ENCODE peak calls at places on chromosomes 7 and 10, in seven cellular contexts. One of them, this sample, is unnamed.
A peak's percentile ranks its signal among the peaks of the same experiment; 100 is the strongest.

GRCh38 chr7:94059747-94060146 is 55.6 kb upstream of the BET1 start:
- DNase-seq in tibial nerve: no peak
- DNase-seq in lower lobe of right lung: no peak
- DNase-seq in neural progenitor cell: no peak
- DNase-seq in thoracic aorta: no peak
- DNase-seq in upper lobe of right lung: no peak
- DNase-seq in PC-3: no peak
- DNase-seq in this sample: no peak

GRCh38 chr10:114771749-114772148 is 49.8 kb upstream of the FHIP2A start:
- DNase-seq in tibial nerve: no peak
- DNase-seq in lower lobe of right lung: no peak
- DNase-seq in neural progenitor cell: no peak
- DNase-seq in thoracic aorta: no peak
- DNase-seq in upper lobe of right lung: no peak
- DNase-seq in PC-3: no peak
- DNase-seq in this sample: no peak

GRCh38 chr7:157555921-157556320 is 219.1 kb downstream of the DNAJB6 start:
- DNase-seq in tibial nerve: no peak
- DNase-seq in lower lobe of right lung: no peak
- DNase-seq in neural progenitor cell: no peak
- DNase-seq in thoracic aorta: no peak
- DNase-seq in upper lobe of right lung: peak; percentile 36
- DNase-seq in PC-3: no peak
- DNase-seq in this sample: no peak

GRCh38 chr7:108014747-108015682 is 12.1 kb upstream of the LAMB1 start:
- DNase-seq in tibial nerve: no peak
- DNase-seq in lower lobe of right lung: no peak
- DNase-seq in neural progenitor cell: no peak
- DNase-seq in thoracic aorta: no peak
- DNase-seq in upper lobe of right lung: no peak
- DNase-seq in PC-3: peak; percentile 82
- DNase-seq in this sample: no peak

GRCh38 chr10:43396061-43396927 is 12.7 kb downstream of the HNRNPF start:
- DNase-seq in tibial nerve: peak; percentile 49
- DNase-seq in lower lobe of right lung: peak; percentile 86
- DNase-seq in neural progenitor cell: peak; percentile 93
- DNase-seq in thoracic aorta: no peak
- DNase-seq in upper lobe of right lung: peak; percentile 93
- DNase-seq in PC-3: peak; percentile 82
- DNase-seq in this sample: peak; percentile 88

GRCh38 chr10:43082087-43082486 is 5.2 kb downstream of the RET start:
- DNase-seq in tibial nerve: no peak
- DNase-seq in lower lobe of right lung: no peak
- DNase-seq in neural progenitor cell: no peak
- DNase-seq in thoracic aorta: no peak
- DNase-seq in upper lobe of right lung: no peak
- DNase-seq in PC-3: no peak
- DNase-seq in this sample: no peak

GRCh38 chr10:97685395-97685958 is 1.6 kb downstream of the AVPI1 start:
- DNase-seq in tibial nerve: peak; percentile 34
- DNase-seq in lower lobe of right lung: no peak
- DNase-seq in neural progenitor cell: peak; percentile 52
- DNase-seq in thoracic aorta: no peak
- DNase-seq in upper lobe of right lung: peak; percentile 67
- DNase-seq in PC-3: peak; percentile 27
- DNase-seq in this sample: no peak

GRCh38 chr10:133442191-133442966 is 11.4 kb upstream of the SCART1 start:
- DNase-seq in tibial nerve: no peak
- DNase-seq in lower lobe of right lung: no peak
- DNase-seq in neural progenitor cell: no peak
- DNase-seq in thoracic aorta: no peak
- DNase-seq in upper lobe of right lung: peak; percentile 51
- DNase-seq in PC-3: no peak
- DNase-seq in this sample: no peak

GRCh38 chr7:79590571-79591274 is 137.3 kb upstream of the MAGI2 start:
- DNase-seq in tibial nerve: no peak
- DNase-seq in lower lobe of right lung: no peak
- DNase-seq in neural progenitor cell: no peak
- DNase-seq in thoracic aorta: no peak
- DNase-seq in upper lobe of right lung: no peak
- DNase-seq in PC-3: no peak
- DNase-seq in this sample: no peak

GRCh38 chr10:116787893-116788665 is 45.7 kb upstream of the HSPA12A start:
- DNase-seq in tibial nerve: peak; percentile 93
- DNase-seq in lower lobe of right lung: peak; percentile 77
- DNase-seq in neural progenitor cell: peak; percentile 89
- DNase-seq in thoracic aorta: peak; percentile 47
- DNase-seq in upper lobe of right lung: peak; percentile 84
- DNase-seq in PC-3: peak; percentile 70
- DNase-seq in this sample: peak; percentile 81

GRCh38 chr10:132597654-132598053 is 60.1 kb downstream of the INPP5A start:
- DNase-seq in tibial nerve: no peak
- DNase-seq in lower lobe of right lung: no peak
- DNase-seq in neural progenitor cell: no peak
- DNase-seq in thoracic aorta: no peak
- DNase-seq in upper lobe of right lung: no peak
- DNase-seq in PC-3: no peak
- DNase-seq in this sample: no peak

GRCh38 chr10:35409094-35409582 is 72.8 kb downstream of the CCNY start:
- DNase-seq in tibial nerve: no peak
- DNase-seq in lower lobe of right lung: no peak
- DNase-seq in neural progenitor cell: no peak
- DNase-seq in thoracic aorta: no peak
- DNase-seq in upper lobe of right lung: no peak
- DNase-seq in PC-3: peak; percentile 59
- DNase-seq in this sample: peak; percentile 29

GRCh38 chr7:36315309-36315948 is 74.2 kb upstream of the ANLN start:
- DNase-seq in tibial nerve: no peak
- DNase-seq in lower lobe of right lung: no peak
- DNase-seq in neural progenitor cell: no peak
- DNase-seq in thoracic aorta: no peak
- DNase-seq in upper lobe of right lung: no peak
- DNase-seq in PC-3: no peak
- DNase-seq in this sample: no peak

GRCh38 chr10:30554443-30554831 is 75.1 kb downstream of the LYZL2 start:
- DNase-seq in tibial nerve: no peak
- DNase-seq in lower lobe of right lung: no peak
- DNase-seq in neural progenitor cell: no peak
- DNase-seq in thoracic aorta: no peak
- DNase-seq in upper lobe of right lung: no peak
- DNase-seq in PC-3: no peak
- DNase-seq in this sample: no peak

GRCh38 chr7:139094030-139094429 is 15.5 kb downstream of the ZC3HAV1 start:
- DNase-seq in tibial nerve: no peak
- DNase-seq in lower lobe of right lung: no peak
- DNase-seq in neural progenitor cell: no peak
- DNase-seq in thoracic aorta: no peak
- DNase-seq in upper lobe of right lung: no peak
- DNase-seq in PC-3: no peak
- DNase-seq in this sample: no peak

GRCh38 chr7:139094596-139094995 is 14.9 kb downstream of the ZC3HAV1 start:
- DNase-seq in tibial nerve: peak; percentile 42
- DNase-seq in lower lobe of right lung: no peak
- DNase-seq in neural progenitor cell: no peak
- DNase-seq in thoracic aorta: no peak
- DNase-seq in upper lobe of right lung: no peak
- DNase-seq in PC-3: no peak
- DNase-seq in this sample: no peak

GRCh38 chr7:139091677-139091996 is 17.9 kb downstream of the ZC3HAV1 start:
- DNase-seq in tibial nerve: no peak
- DNase-seq in lower lobe of right lung: no peak
- DNase-seq in neural progenitor cell: no peak
- DNase-seq in thoracic aorta: no peak
- DNase-seq in upper lobe of right lung: no peak
- DNase-seq in PC-3: no peak
- DNase-seq in this sample: no peak

GRCh38 chr7:139092090-139092796 is 17.3 kb downstream of the ZC3HAV1 start:
- DNase-seq in tibial nerve: no peak
- DNase-seq in lower lobe of right lung: no peak
- DNase-seq in neural progenitor cell: no peak
- DNase-seq in thoracic aorta: no peak
- DNase-seq in upper lobe of right lung: no peak
- DNase-seq in PC-3: no peak
- DNase-seq in this sample: no peak

DNA sequence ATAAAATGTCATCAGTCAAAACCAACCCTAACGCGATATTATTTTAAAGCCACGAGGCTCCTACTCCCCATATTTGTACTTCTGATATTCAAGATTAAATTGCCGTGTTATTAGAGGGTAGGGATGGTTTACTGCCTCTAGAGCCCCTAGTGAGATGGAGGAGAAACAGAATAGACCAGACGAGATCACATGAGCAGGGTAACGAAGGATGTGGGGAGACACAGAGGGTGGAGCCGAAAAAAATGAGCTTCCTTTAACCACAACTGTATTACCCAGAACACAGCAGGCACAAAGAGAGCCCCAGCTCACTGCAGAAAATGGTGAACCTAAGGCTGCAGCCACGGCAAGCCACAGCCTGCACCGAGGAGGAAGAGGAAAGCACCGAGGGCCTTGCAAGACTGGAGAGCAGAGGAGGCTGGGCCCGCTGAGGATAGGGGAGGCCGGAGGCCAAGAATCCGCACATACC is 14.3 kb downstream of the ZC3HAV1 start:
- DNase-seq in tibial nerve: no peak
- DNase-seq in lower lobe of right lung: no peak
- DNase-seq in neural progenitor cell: no peak
- DNase-seq in thoracic aorta: no peak
- DNase-seq in upper lobe of right lung: no peak
- DNase-seq in PC-3: no peak
- DNase-seq in this sample: no peak
- H3K4me3 ChIP-seq in tibial nerve: no peak overlapping the region
- H3K4me3 ChIP-seq in lower lobe of right lung: peak overlapping the region; percentile 26
- H3K4me3 ChIP-seq in neural progenitor cell: no peak overlapping the region
- H3K4me3 ChIP-seq in thoracic aorta: no peak overlapping the region
- H3K4me3 ChIP-seq in upper lobe of right lung: no peak overlapping the region
- H3K4me3 ChIP-seq in PC-3: no peak overlapping the region
- H3K4me3 ChIP-seq in this sample: no peak overlapping the region

GRCh38 chr10:326350-326749 is 191.1 kb downstream of the ZMYND11 start:
- DNase-seq in tibial nerve: no peak
- DNase-seq in lower lobe of right lung: no peak
- DNase-seq in neural progenitor cell: peak; percentile 16
- DNase-seq in thoracic aorta: no peak
- DNase-seq in upper lobe of right lung: no peak
- DNase-seq in PC-3: no peak
- DNase-seq in this sample: no peak

GRCh38 chr10:324593-324992 is 189.3 kb downstream of the ZMYND11 start:
- DNase-seq in tibial nerve: no peak
- DNase-seq in lower lobe of right lung: no peak
- DNase-seq in neural progenitor cell: no peak
- DNase-seq in thoracic aorta: no peak
- DNase-seq in upper lobe of right lung: peak; percentile 33
- DNase-seq in PC-3: no peak
- DNase-seq in this sample: no peak

GRCh38 chr10:323651-324293 is 188.5 kb downstream of the ZMYND11 start:
- DNase-seq in tibial nerve: peak; percentile 63
- DNase-seq in lower lobe of right lung: peak; percentile 68
- DNase-seq in neural progenitor cell: no peak
- DNase-seq in thoracic aorta: peak; percentile 69
- DNase-seq in upper lobe of right lung: peak; percentile 77
- DNase-seq in PC-3: peak; percentile 80
- DNase-seq in this sample: peak; percentile 92

GRCh38 chr10:326894-327635 is 191.8 kb downstream of the ZMYND11 start:
- DNase-seq in tibial nerve: no peak
- DNase-seq in lower lobe of right lung: no peak
- DNase-seq in neural progenitor cell: no peak
- DNase-seq in thoracic aorta: no peak
- DNase-seq in upper lobe of right lung: peak; percentile 55
- DNase-seq in PC-3: no peak
- DNase-seq in this sample: no peak

GRCh38 chr10:325282-325681 is 190.0 kb downstream of the ZMYND11 start:
- DNase-seq in tibial nerve: no peak
- DNase-seq in lower lobe of right lung: no peak
- DNase-seq in neural progenitor cell: no peak
- DNase-seq in thoracic aorta: no peak
- DNase-seq in upper lobe of right lung: peak; percentile 10
- DNase-seq in PC-3: no peak
- DNase-seq in this sample: no peak
- H3K27ac ChIP-seq in tibial nerve: no peak overlapping the region
- H3K27ac ChIP-seq in lower lobe of right lung: no peak overlapping the region
- H3K27ac ChIP-seq in neural progenitor cell: peak overlapping the region; percentile 6
- H3K27ac ChIP-seq in thoracic aorta: no peak overlapping the region
- H3K27ac ChIP-seq in upper lobe of right lung: no peak overlapping the region
- H3K27ac ChIP-seq in PC-3: no peak overlapping the region
- H3K27ac ChIP-seq in this sample: no peak overlapping the region

GRCh38 chr10:74177140-74177677 is 26.2 kb downstream of the ADK start:
- DNase-seq in tibial nerve: peak; percentile 16
- DNase-seq in lower lobe of right lung: peak; percentile 64
- DNase-seq in neural progenitor cell: no peak
- DNase-seq in thoracic aorta: no peak
- DNase-seq in upper lobe of right lung: peak; percentile 79
- DNase-seq in PC-3: peak; percentile 98
- DNase-seq in this sample: no peak

GRCh38 chr10:74174533-74174932 is 23.5 kb downstream of the ADK start:
- DNase-seq in tibial nerve: no peak
- DNase-seq in lower lobe of right lung: no peak
- DNase-seq in neural progenitor cell: peak; percentile 7
- DNase-seq in thoracic aorta: no peak
- DNase-seq in upper lobe of right lung: no peak
- DNase-seq in PC-3: peak; percentile 69
- DNase-seq in this sample: no peak

GRCh38 chr10:74178042-74178791 is 27.2 kb downstream of the ADK start:
- DNase-seq in tibial nerve: no peak
- DNase-seq in lower lobe of right lung: no peak
- DNase-seq in neural progenitor cell: no peak
- DNase-seq in thoracic aorta: no peak
- DNase-seq in upper lobe of right lung: no peak
- DNase-seq in PC-3: peak; percentile 46
- DNase-seq in this sample: no peak

GRCh38 chr10:74176380-74177139 is 25.5 kb downstream of the ADK start:
- DNase-seq in tibial nerve: peak; percentile 90
- DNase-seq in lower lobe of right lung: peak; percentile 99
- DNase-seq in neural progenitor cell: peak; percentile 94
- DNase-seq in thoracic aorta: peak; percentile 90
- DNase-seq in upper lobe of right lung: peak; percentile 99
- DNase-seq in PC-3: peak; percentile 100
- DNase-seq in this sample: peak; percentile 97

GRCh38 chr10:74175510-74176379 is 24.7 kb downstream of the ADK start:
- DNase-seq in tibial nerve: no peak
- DNase-seq in lower lobe of right lung: no peak
- DNase-seq in neural progenitor cell: no peak
- DNase-seq in thoracic aorta: no peak
- DNase-seq in upper lobe of right lung: no peak
- DNase-seq in PC-3: no peak
- DNase-seq in this sample: no peak
- H3K4me3 ChIP-seq in tibial nerve: peak overlapping the region; percentile 92
- H3K4me3 ChIP-seq in lower lobe of right lung: peak overlapping the region; percentile 71
- H3K4me3 ChIP-seq in neural progenitor cell: peak overlapping the region; percentile 62
- H3K4me3 ChIP-seq in thoracic aorta: peak overlapping the region; percentile 83
- H3K4me3 ChIP-seq in upper lobe of right lung: peak overlapping the region; percentile 79
- H3K4me3 ChIP-seq in PC-3: peak overlapping the region; percentile 69
- H3K4me3 ChIP-seq in this sample: peak overlapping the region; percentile 88

DNA sequence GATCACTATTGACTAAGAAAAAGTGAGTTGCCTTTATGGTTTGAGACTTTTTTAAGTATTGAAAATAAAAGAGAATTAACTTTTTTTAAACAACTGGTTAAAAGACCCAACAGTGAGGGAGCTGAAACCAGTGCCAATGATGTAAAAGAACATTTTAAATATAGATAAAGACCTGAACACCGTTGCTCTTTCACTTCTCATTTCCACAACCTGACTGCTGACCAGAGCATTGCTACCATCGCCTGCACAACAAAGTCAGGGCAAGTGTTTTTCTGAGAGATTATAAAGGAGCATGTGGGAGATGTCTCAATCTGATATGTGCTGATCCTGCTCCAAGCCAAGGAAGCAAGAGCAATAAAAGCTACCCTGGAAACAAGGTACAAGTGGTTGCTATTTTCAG is 34.7 kb downstream of the IMMP2L start:
- DNase-seq in tibial nerve: no peak
- DNase-seq in lower lobe of right lung: no peak
- DNase-seq in neural progenitor cell: no peak
- DNase-seq in thoracic aorta: no peak
- DNase-seq in upper lobe of right lung: no peak
- DNase-seq in PC-3: no peak
- DNase-seq in this sample: no peak
- H3K27ac ChIP-seq in tibial nerve: no peak overlapping the region
- H3K27ac ChIP-seq in lower lobe of right lung: no peak overlapping the region
- H3K27ac ChIP-seq in neural progenitor cell: no peak overlapping the region
- H3K27ac ChIP-seq in thoracic aorta: no peak overlapping the region
- H3K27ac ChIP-seq in upper lobe of right lung: no peak overlapping the region
- H3K27ac ChIP-seq in PC-3: peak overlapping the region; percentile 95
- H3K27ac ChIP-seq in this sample: no peak overlapping the region